ENCODE peak calls at places on chromosomes 3 and 15, in seven cellular contexts. Y is Peyer's patch; N is astrocyte; Q is HCT116; S is uterus; A is CD8-positive, alpha-beta memory T cell; D is PC-9. B is an unnamed sample. For H3K36me3, the result is how much of the 10 kb centered on the place peaks cover.

GRCh38 chr3:24687646-24688045 is 193.0 kb upstream of the THRB start:
- DNase-seq in Y (no peak), N (no peak), Q (no peak), S (no peak), A (no peak), D (no peak), B (no peak)

GRCh38 chr3:88084006-88084597 is 25.0 kb downstream of the ZNF654 start:
- DNase-seq in Y (no peak), N (no peak), Q (no peak), S (no peak), A (no peak), D (no peak), B (no peak)

GRCh38 chr15:99407716-99408115 is 156.4 kb downstream of the LRRC28 start:
- DNase-seq in Y (no peak), N (no peak), Q (no peak), S (no peak), A (no peak), D (no peak), B (no peak)

GRCh38 chr3:51311055-51311454 is 74.0 kb upstream of the MANF start:
- DNase-seq in Y (no peak), N (peak), Q (peak), S (no peak), A (no peak), D (no peak), B (no peak)

GRCh38 chr3:99875925-99876781 is 58.5 kb downstream of the CMSS1 start:
- DNase-seq in Y (peak), N (peak), Q (no peak), S (peak), A (peak), D (peak), B (peak)

GRCh38 chr15:76625267-76625666 is 279.9 kb downstream of the SCAPER start:
- DNase-seq in Y (no peak), N (no peak), Q (no peak), S (no peak), A (no peak), D (no peak), B (no peak)

GRCh38 chr3:100045696-100046095 is 68.6 kb downstream of the FILIP1L start:
- DNase-seq in Y (peak), N (peak), Q (no peak), S (peak), A (no peak), D (no peak), B (peak)

GRCh38 chr3:146052046-146052790 is 108.8 kb downstream of the PLOD2 start:
- DNase-seq in Y (no peak), N (no peak), Q (no peak), S (no peak), A (no peak), D (no peak), B (no peak)

GRCh38 chr3:64220161-64220560 is 5.1 kb downstream of the PRICKLE2 start:
- DNase-seq in Y (no peak), N (peak), Q (no peak), S (no peak), A (no peak), D (peak), B (no peak)

GRCh38 chr15:57377478-57377847 is 1.2 kb downstream of the CGNL1 start:
- DNase-seq in Y (no peak), N (no peak), Q (peak), S (no peak), A (no peak), D (no peak), B (no peak)

GRCh38 chr3:13612829-13613228 is 63.9 kb downstream of the FBLN2 start:
- DNase-seq in Y (no peak), N (no peak), Q (no peak), S (no peak), A (no peak), D (no peak), B (peak)

GRCh38 chr15:56821721-56822425 is 88.6 kb upstream of the ZNF280D start:
- DNase-seq in Y (peak), N (peak), Q (peak), S (peak), A (no peak), D (peak), B (no peak)

GRCh38 chr3:61686228-61686648 is 124.9 kb downstream of the PTPRG start:
- DNase-seq in Y (no peak), N (no peak), Q (no peak), S (no peak), A (no peak), D (peak), B (no peak)

GRCh38 chr15:22968356-22968755 is 11.8 kb downstream of the CYFIP1 start:
- DNase-seq in Y (no peak), N (peak), Q (no peak), S (no peak), A (no peak), D (no peak), B (no peak)

GRCh38 chr3:120796944-120797343 is 54.4 kb downstream of the GTF2E1 start:
- DNase-seq in Y (no peak), N (no peak), Q (no peak), S (no peak), A (no peak), D (no peak), B (no peak)

DNA sequence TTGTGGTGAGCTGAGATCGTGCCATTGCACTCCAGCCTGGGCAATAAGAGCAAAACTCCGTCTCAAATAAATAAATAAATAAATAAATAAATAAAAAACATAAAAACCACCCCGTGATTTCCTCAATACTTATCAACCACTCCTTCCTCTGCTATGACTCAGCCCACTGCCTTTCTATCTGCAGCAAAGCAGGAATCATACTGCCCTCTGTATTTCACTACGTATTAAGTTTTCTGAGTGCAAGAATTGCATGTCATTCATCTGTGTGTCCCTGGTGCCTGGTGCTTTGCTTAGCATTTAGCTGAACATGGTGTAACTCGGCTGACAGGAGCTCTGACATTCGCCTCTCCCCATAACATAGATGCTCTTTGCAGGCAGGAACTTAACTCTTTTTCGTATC is 7.1 kb downstream of the LSG1 start:
- DNase-seq in Y (no peak), N (no peak), Q (no peak), S (no peak), A (no peak), D (no peak), B (no peak)
- H3K36me3 ChIP-seq in Y (under half), N (under half), Q (under half), S (under half), A (under half), D (under half), B (half or more)

DNA sequence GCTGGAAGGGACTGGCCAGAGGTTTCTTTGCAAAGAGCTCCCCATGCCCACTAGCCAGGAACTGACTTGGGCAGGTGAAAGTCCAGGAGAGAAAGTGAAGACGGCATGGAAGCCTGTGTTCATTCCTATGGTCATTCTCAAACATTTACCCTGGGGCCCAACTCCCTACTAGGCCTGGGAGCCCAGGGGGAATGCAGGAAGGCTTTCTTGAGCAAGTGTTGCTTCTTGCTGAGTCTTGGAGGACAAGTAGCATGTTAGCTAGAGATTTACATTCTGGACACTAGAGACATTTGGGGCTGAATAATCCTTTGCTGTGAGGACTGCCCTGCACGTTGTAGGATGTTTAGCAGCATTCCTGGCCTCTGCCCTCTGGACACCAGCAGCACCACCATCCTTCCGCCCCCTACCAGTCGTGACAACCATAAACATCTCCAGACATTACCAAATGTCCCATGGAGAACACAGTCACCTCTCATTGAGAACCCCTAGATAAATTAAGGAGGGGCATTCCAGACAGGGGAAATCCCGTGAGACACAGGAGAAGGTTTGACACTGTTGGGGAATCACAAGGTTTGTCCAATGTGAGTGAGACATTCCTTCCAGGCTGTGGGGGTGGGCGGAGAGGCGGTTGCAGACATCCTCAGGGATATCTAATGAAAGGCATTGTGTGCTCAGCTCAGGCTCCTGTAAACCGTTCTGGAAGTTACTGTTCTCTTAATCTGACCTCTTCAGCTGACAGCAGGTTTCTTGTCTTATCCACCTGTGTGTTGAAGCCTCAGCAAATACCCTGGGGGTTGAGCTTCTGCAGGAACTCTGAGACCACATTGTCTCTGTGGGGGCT is 236.2 kb downstream of the TLE3 start:
- DNase-seq in Y (no peak), N (no peak), Q (no peak), S (no peak), A (no peak), D (no peak), B (no peak)
- H3K36me3 ChIP-seq in Y (under half), N (under half), Q (under half), S (under half), A (under half), D (under half), B (under half)

DNA sequence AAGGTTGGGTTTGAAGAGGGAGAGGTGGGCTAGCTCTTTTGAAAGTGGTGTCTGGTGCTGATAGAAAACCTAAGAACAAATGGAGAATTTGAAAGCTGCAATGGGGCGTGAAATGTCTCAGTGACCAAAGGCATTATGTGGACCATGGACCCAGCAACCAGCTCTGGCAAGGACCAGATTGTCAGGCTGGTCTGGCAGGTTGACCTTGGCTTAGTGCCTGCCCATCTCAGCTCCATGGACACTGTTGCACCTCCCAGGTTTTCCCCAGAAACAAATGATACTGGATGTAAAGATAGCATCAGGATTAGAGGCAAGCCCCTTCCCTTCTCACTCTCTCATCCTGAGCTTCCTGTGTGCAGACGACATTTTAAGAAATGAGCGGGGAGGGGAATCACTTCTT is 302.9 kb upstream of the LRRFIP2 start:
- DNase-seq in Y (no peak), N (no peak), Q (no peak), S (no peak), A (no peak), D (no peak), B (no peak)
- H3K36me3 ChIP-seq in Y (under half), N (under half), Q (under half), S (under half), A (under half), D (under half), B (under half)

GRCh38 chr15:65743637-65744252 is 48.3 kb downstream of the DENND4A start:
- DNase-seq in Y (no peak), N (no peak), Q (no peak), S (no peak), A (no peak), D (no peak), B (no peak)

GRCh38 chr15:65732698-65733097 is 59.4 kb downstream of the DENND4A start:
- DNase-seq in Y (no peak), N (no peak), Q (no peak), S (no peak), A (no peak), D (no peak), B (no peak)

GRCh38 chr15:65740148-65740547 is 51.9 kb downstream of the DENND4A start:
- DNase-seq in Y (no peak), N (no peak), Q (no peak), S (no peak), A (no peak), D (no peak), B (no peak)

DNA sequence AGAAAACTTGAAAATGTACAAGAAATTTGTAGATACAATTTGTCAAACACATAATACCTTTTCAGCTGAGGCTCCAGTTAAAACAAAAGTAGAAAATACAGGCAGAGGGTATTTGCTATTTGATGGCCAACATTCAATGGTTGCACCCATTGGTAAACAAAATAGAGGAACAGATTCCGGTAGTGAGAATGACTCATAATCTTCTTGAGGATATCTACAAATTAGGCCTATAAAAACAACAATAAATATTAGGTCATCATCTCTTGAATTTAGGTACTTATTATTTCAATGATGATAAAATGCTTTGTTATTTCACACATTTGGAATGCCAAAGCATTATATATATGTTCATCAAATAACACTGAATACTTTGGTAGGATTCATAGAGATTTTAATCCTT is 53.4 kb downstream of the DENND4A start:
- DNase-seq in Y (no peak), N (no peak), Q (no peak), S (no peak), A (no peak), D (no peak), B (no peak)
- H3K36me3 ChIP-seq in Y (under half), N (under half), Q (under half), S (under half), A (under half), D (under half), B (under half)

GRCh38 chr15:38474155-38474757 is 20.3 kb downstream of the FAM98B start:
- DNase-seq in Y (no peak), N (peak), Q (peak), S (no peak), A (no peak), D (peak), B (no peak)
- H3K36me3 ChIP-seq in Y (under half), N (under half), Q (under half), S (under half), A (under half), D (under half), B (under half)

GRCh38 chr3:170130532-170130931 is 51.0 kb downstream of the PHC3 start:
- DNase-seq in Y (no peak), N (no peak), Q (no peak), S (no peak), A (no peak), D (no peak), B (no peak)

GRCh38 chr3:170128977-170129431 is 52.5 kb downstream of the PHC3 start:
- DNase-seq in Y (no peak), N (peak), Q (no peak), S (no peak), A (no peak), D (no peak), B (no peak)

GRCh38 chr3:170137971-170138370 is 43.6 kb downstream of the PHC3 start:
- DNase-seq in Y (no peak), N (no peak), Q (no peak), S (no peak), A (no peak), D (no peak), B (no peak)

GRCh38 chr3:170128259-170128976 is 53.1 kb downstream of the PHC3 start:
- DNase-seq in Y (peak), N (no peak), Q (no peak), S (no peak), A (no peak), D (no peak), B (no peak)

DNA sequence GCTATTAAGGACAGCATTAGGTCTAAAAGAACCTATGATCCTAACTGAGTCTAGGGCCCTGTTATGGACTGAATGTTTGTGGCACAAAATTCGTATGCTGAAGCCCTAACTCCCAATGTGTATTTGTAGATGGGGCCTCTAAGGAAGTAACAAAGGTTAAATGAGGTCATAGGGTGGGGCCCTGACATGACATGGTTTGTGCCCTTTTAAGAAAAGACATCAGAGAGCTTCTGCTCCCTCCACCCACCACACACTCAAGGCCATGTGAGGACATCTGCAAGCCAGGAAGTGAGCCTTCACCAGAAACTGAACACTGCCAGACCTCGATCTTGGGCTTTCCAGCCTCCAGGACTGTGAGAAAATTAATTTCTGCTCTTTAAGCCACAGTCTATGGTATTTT is 49.2 kb downstream of the PHC3 start:
- DNase-seq in Y (no peak), N (no peak), Q (no peak), S (no peak), A (no peak), D (no peak), B (no peak)
- H3K36me3 ChIP-seq in Y (under half), N (under half), Q (under half), S (under half), A (under half), D (under half), B (half or more)

GRCh38 chr3:132034486-132035464 is at the start of gene CPNE4:
- DNase-seq in Y (no peak), N (peak), Q (peak), S (peak), A (peak), D (peak), B (peak)

GRCh38 chr3:132034097-132034485 is 723 bp downstream of the CPNE4 start:
- DNase-seq in Y (no peak), N (no peak), Q (no peak), S (no peak), A (no peak), D (no peak), B (no peak)

GRCh38 chr3:132032959-132033358 is 1.9 kb downstream of the CPNE4 start:
- DNase-seq in Y (no peak), N (no peak), Q (no peak), S (no peak), A (no peak), D (no peak), B (no peak)

GRCh38 chr3:132033471-132033870 is 1.3 kb downstream of the CPNE4 start:
- DNase-seq in Y (no peak), N (no peak), Q (no peak), S (no peak), A (no peak), D (no peak), B (no peak)

GRCh38 chr3:132038198-132038825 is 3.5 kb upstream of the CPNE4 start:
- DNase-seq in Y (no peak), N (no peak), Q (no peak), S (no peak), A (no peak), D (no peak), B (no peak)
- H3K36me3 ChIP-seq in Y (under half), N (under half), Q (under half), S (under half), A (under half), D (under half), B (under half)

GRCh38 chr3:183870563-183870962 is 14.1 kb downstream of the PARL start:
- DNase-seq in Y (no peak), N (no peak), Q (no peak), S (no peak), A (no peak), D (no peak), B (no peak)

GRCh38 chr3:183871541-183871940 is 13.1 kb downstream of the PARL start:
- DNase-seq in Y (no peak), N (no peak), Q (no peak), S (no peak), A (no peak), D (no peak), B (no peak)

GRCh38 chr3:183873986-183874385 is 10.7 kb downstream of the PARL start:
- DNase-seq in Y (no peak), N (no peak), Q (no peak), S (no peak), A (no peak), D (no peak), B (no peak)

GRCh38 chr3:183868804-183869203 is 15.9 kb downstream of the PARL start:
- DNase-seq in Y (no peak), N (no peak), Q (no peak), S (no peak), A (no peak), D (no peak), B (no peak)
- H3K36me3 ChIP-seq in Y (under half), N (under half), Q (under half), S (under half), A (under half), D (under half), B (under half)